ENCODE peak calls at places on chromosomes 2 and 18, in four cellular contexts. R is HepG2, A is K562, Y is A549. C is an unnamed sample.

GRCh38 chr2:158120102-158120501 is 18.4 kb downstream of the UPP2 start:
- DNase-seq in R (no peak), Y (no peak), A (no peak), C (no peak)

GRCh38 chr18:28204154-28204553 is 27.2 kb upstream of the CDH2 start:
- DNase-seq in Y (no peak), A (no peak), R (no peak), C (no peak)

GRCh38 chr2:136764397-136765255 is 719 bp upstream of the THSD7B start:
- DNase-seq in A (no peak), R (no peak), Y (no peak), C (peak)

GRCh38 chr2:218226903-218227302 is 9.9 kb downstream of the ARPC2 start:
- DNase-seq in Y (no peak), A (no peak), R (no peak), C (no peak)

GRCh38 chr2:214856116-214856515 is 46.6 kb upstream of the BARD1 start:
- DNase-seq in R (no peak), A (no peak), Y (no peak), C (no peak)

GRCh38 chr2:46377287-46377605 is 80.0 kb downstream of the EPAS1 start:
- DNase-seq in R (no peak), A (peak), Y (no peak), C (no peak)

GRCh38 chr2:112646102-112646719 is 472 bp downstream of the SLC20A1 start:
- DNase-seq in R (no peak), Y (no peak), A (peak), C (no peak)

GRCh38 chr2:83879127-83879526 is 580.0 kb downstream of the SUCLG1 start:
- DNase-seq in A (no peak), Y (no peak), R (no peak), C (no peak)

GRCh38 chr2:28755411-28755810 is 3.8 kb downstream of the PPP1CB start:
- DNase-seq in A (no peak), Y (no peak), R (no peak), C (no peak)

GRCh38 chr2:15253817-15254216 is 307.3 kb downstream of the NBAS start:
- DNase-seq in R (no peak), A (peak), Y (no peak), C (no peak)

GRCh38 chr2:216298719-216299118 is 73.6 kb downstream of the MARCHF4 start:
- DNase-seq in A (no peak), Y (peak), R (no peak), C (no peak)

DNA sequence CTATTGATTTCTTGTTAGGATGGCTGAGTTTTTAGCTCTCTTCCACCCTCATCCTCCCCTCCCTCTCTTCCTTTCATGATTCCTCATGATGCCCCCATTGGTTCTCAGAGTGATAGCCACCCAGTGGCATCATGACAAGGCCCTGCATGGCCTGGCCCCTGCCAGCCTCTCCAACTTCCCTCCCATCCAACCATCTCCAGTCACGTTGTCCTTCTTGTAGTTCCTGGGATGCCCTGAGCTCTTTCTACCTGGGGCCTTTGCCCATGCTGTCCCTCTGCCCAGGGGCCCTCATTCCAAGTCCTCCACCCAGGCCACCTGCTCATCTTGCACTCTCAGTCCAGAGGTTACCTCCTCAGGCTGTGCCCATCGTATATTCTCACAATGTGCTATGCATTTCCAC is 247.5 kb downstream of the TFCP2L1 start:
- DNase-seq in Y (no peak), A (no peak), R (no peak), C (no peak)
- TF ChIP-seq NR3C1 in Y (no peak), A (no peak), R (no peak), C (no peak)

GRCh38 chr2:85996591-85996990 is 107.8 kb upstream of the ST3GAL5 start:
- DNase-seq in A (peak), R (no peak), Y (no peak), C (no peak)

GRCh38 chr2:85998071-85998991 is 107.4 kb downstream of the POLR1A start:
- DNase-seq in A (no peak), Y (no peak), R (no peak), C (no peak)

GRCh38 chr2:85999131-85999831 is 106.4 kb downstream of the POLR1A start:
- DNase-seq in R (no peak), Y (no peak), A (no peak), C (no peak)

GRCh38 chr2:85995648-85996529 is 107.1 kb upstream of the ST3GAL5 start:
- DNase-seq in R (no peak), Y (no peak), A (no peak), C (no peak)

GRCh38 chr2:85997016-85997970 is 108.4 kb downstream of the POLR1A start:
- DNase-seq in R (no peak), A (peak), Y (no peak), C (no peak)
- TF ChIP-seq NR3C1 in R (no peak), A (no peak), Y (no peak), C (no peak)

GRCh38 chr2:43467889-43468288 is 127.9 kb downstream of the THADA start:
- DNase-seq in R (no peak), A (no peak), Y (no peak), C (no peak)
- TF ChIP-seq NR3C1 in R (no peak), A (no peak), Y (no peak), C (no peak)

DNA sequence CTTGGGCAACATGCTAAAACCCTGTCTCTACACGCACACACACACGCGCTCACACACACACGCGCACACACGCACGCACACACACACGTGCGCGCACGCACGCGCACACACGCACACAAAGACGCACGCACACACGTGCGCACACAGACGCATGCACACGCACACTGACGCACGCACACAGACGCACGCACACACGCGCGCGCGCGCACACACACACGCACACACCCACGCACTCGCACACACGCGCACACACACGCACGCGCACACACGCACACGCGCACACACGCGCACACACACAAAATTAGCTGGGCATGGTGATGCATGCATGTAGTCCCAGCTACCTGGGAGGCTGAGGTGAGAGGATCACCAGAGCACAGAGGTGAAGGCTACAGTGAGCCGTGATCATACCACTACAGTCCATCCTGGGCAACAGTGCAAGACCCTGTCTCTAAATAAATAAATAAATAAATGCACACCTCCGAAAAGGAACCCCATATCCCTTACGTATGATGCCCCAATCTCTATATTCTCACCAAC is 8.1 kb upstream of the IAH1 start:
- DNase-seq in Y (no peak), R (no peak), A (no peak), C (no peak)
- TF ChIP-seq NR3C1 in Y (no peak), R (no peak), A (no peak), C (no peak)

GRCh38 chr2:19247186-19247585 is 111.2 kb downstream of the OSR1 start:
- DNase-seq in R (no peak), Y (no peak), A (no peak), C (no peak)

GRCh38 chr2:19244460-19245363 is 113.7 kb downstream of the OSR1 start:
- DNase-seq in A (no peak), R (no peak), Y (no peak), C (no peak)
- TF ChIP-seq NR3C1 in A (no peak), R (no peak), Y (no peak), C (no peak)

DNA sequence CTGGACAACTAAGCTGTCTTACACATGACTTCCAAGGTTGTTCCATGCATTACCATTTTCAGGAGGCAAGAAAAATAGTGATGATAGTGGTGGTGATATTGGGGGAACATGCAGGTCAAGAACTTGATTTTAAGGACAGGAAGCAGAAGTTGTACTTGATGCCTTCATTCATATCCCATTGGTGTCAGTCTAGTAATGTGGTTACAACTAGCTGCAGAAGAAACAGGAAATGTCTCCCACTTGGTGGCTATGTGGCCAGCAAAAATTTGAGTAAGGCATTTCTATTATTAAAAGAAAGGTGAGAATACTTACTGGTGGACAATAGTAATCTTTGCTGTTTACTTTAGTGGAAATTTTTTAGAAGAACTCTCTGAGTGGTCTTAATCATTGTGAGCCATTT is 103.4 kb downstream of the ALMS1 start:
- DNase-seq in R (no peak), Y (no peak), A (no peak), C (no peak)
- TF ChIP-seq NR3C1 in R (no peak), Y (no peak), A (no peak), C (no peak)